ENCODE peak calls at places on chromosomes 12 and 14, in eight cellular contexts. M is kidney, L is mesenchymal stem cell, R is IMR-90, J is memory B cell, E is left ventricle myocardium inferior, W is suprapubic skin, U is SW480. H is an unnamed sample.

GRCh38 chr12:45122776-45123380 is 72.0 kb upstream of the DBX2 start:
- DNase-seq in M (no peak), L (peak), R (peak), J (no peak), E (no peak), W (no peak), U (peak), H (peak)

GRCh38 chr12:14961466-14962155 is at the start of gene ARHGDIB:
- DNase-seq in M (no peak), L (no peak), R (no peak), J (peak), E (peak), W (no peak), U (no peak), H (no peak)

GRCh38 chr12:39935275-39935674 is 170.6 kb downstream of the SLC2A13 start:
- DNase-seq in M (no peak), L (peak), R (peak), J (no peak), E (no peak), W (no peak), U (no peak), H (no peak)

GRCh38 chr12:66044731-66045130 is 85.8 kb downstream of the LLPH start:
- DNase-seq in M (no peak), L (peak), R (peak), J (no peak), E (no peak), W (no peak), U (no peak), H (no peak)

GRCh38 chr12:5222011-5222461 is 178.4 kb downstream of the KCNA5 start:
- DNase-seq in M (no peak), L (no peak), R (no peak), J (no peak), E (no peak), W (no peak), U (no peak), H (no peak)

GRCh38 chr14:71591929-71592328 is 340.3 kb upstream of the RGS6 start:
- DNase-seq in M (no peak), L (peak), R (peak), J (no peak), E (no peak), W (no peak), U (peak), H (peak)

GRCh38 chr14:32313977-32314376 is 15.1 kb upstream of the AKAP6 start:
- DNase-seq in M (no peak), L (no peak), R (no peak), J (no peak), E (no peak), W (no peak), U (no peak), H (no peak)

GRCh38 chr14:54348001-54348611 is 48.7 kb upstream of the CDKN3 start:
- DNase-seq in M (no peak), L (peak), R (peak), J (no peak), E (no peak), W (no peak), U (peak), H (peak)

GRCh38 chr12:103640831-103641230 is 53.8 kb downstream of the STAB2 start:
- DNase-seq in M (no peak), L (no peak), R (no peak), J (no peak), E (no peak), W (no peak), U (no peak), H (no peak)

GRCh38 chr12:3034067-3034750 is 43.0 kb upstream of the TSPAN9 start:
- DNase-seq in M (peak), L (peak), R (peak), J (peak), E (peak), W (no peak), U (peak), H (peak)

GRCh38 chr12:31322651-31323248 is 3.2 kb downstream of the SINHCAF start:
- DNase-seq in M (no peak), L (peak), R (peak), J (no peak), E (no peak), W (no peak), U (peak), H (no peak)

GRCh38 chr12:84891106-84891838 is 21.3 kb downstream of the SLC6A15 start:
- DNase-seq in M (no peak), L (peak), R (peak), J (no peak), E (no peak), W (no peak), U (no peak), H (no peak)

GRCh38 chr14:63692309-63693020 is 35.4 kb downstream of the SGPP1 start:
- DNase-seq in M (no peak), L (no peak), R (peak), J (no peak), E (no peak), W (no peak), U (no peak), H (no peak)

GRCh38 chr12:50505945-50506344 is 1.2 kb downstream of the DIP2B start:
- DNase-seq in M (no peak), L (peak), R (no peak), J (no peak), E (no peak), W (no peak), U (no peak), H (no peak)

GRCh38 chr12:43891856-43892574 is 56.1 kb downstream of the TMEM117 start:
- DNase-seq in M (no peak), L (no peak), R (peak), J (no peak), E (no peak), W (no peak), U (no peak), H (no peak)

GRCh38 chr14:69673099-69673498 is 61.7 kb downstream of the SUSD6 start:
- DNase-seq in M (no peak), L (no peak), R (no peak), J (no peak), E (no peak), W (no peak), U (no peak), H (no peak)

GRCh38 chr14:65972891-65973290 is 513.3 kb upstream of the CCDC196 start:
- DNase-seq in M (no peak), L (peak), R (peak), J (no peak), E (no peak), W (no peak), U (no peak), H (no peak)

GRCh38 chr14:61611880-61612630 is 83.3 kb upstream of the HIF1A start:
- DNase-seq in M (no peak), L (peak), R (peak), J (no peak), E (no peak), W (no peak), U (no peak), H (no peak)

GRCh38 chr12:66061557-66062279 is 68.8 kb downstream of the LLPH start:
- DNase-seq in M (no peak), L (no peak), R (no peak), J (no peak), E (no peak), W (no peak), U (no peak), H (no peak)

GRCh38 chr14:77124345-77125274 is 17.0 kb downstream of the ZDHHC22 start:
- DNase-seq in M (peak), L (peak), R (peak), J (peak), E (peak), W (peak), U (no peak), H (no peak)

GRCh38 chr14:71130491-71131179 is 223.4 kb downstream of the PCNX1 start:
- DNase-seq in M (no peak), L (peak), R (peak), J (no peak), E (no peak), W (no peak), U (peak), H (no peak)

GRCh38 chr12:67449591-67450052 is 180.5 kb downstream of the CAND1 start:
- DNase-seq in M (no peak), L (no peak), R (no peak), J (no peak), E (no peak), W (no peak), U (no peak), H (no peak)

GRCh38 chr12:131422185-131422515 is 288.7 kb upstream of the SFSWAP start:
- DNase-seq in M (no peak), L (no peak), R (no peak), J (no peak), E (no peak), W (no peak), U (no peak), H (no peak)

GRCh38 chr12:59895161-59895785 is 299.4 kb downstream of the SLC16A7 start:
- DNase-seq in M (no peak), L (no peak), R (no peak), J (no peak), E (no peak), W (no peak), U (no peak), H (no peak)

GRCh38 chr12:97148941-97149559 is 242.0 kb downstream of the NEDD1 start:
- DNase-seq in M (peak), L (peak), R (peak), J (peak), E (peak), W (no peak), U (peak), H (peak)

GRCh38 chr12:132139912-132140311 is 4.2 kb downstream of the DDX51 start:
- DNase-seq in M (peak), L (no peak), R (no peak), J (no peak), E (no peak), W (no peak), U (no peak), H (no peak)

GRCh38 chr12:15209782-15210181 is 11.4 kb downstream of the RERG start:
- DNase-seq in M (no peak), L (peak), R (peak), J (no peak), E (no peak), W (no peak), U (no peak), H (no peak)

GRCh38 chr12:13173537-13173936 is 23.0 kb upstream of the EMP1 start:
- DNase-seq in M (peak), L (peak), R (peak), J (no peak), E (peak), W (peak), U (no peak), H (peak)

GRCh38 chr12:122250536-122250935 is 15.8 kb downstream of the VPS33A start:
- DNase-seq in M (no peak), L (no peak), R (no peak), J (no peak), E (no peak), W (no peak), U (no peak), H (no peak)

H was measured in HCT116.